ENCODE peak calls at places on chromosomes 6 and 20, in eight cellular contexts. M, J, K, E, G, V, T and W are unnamed samples.

GRCh38 chr6:98947411-98948292 is at the start of gene FBXL4:
- DNase-seq in E (peak; percentile 90), K (peak; percentile 91), M (peak; percentile 46), V (peak; percentile 91), G (peak; percentile 90), J (peak; percentile 96), T (peak; percentile 64), W (peak; percentile 34)

GRCh38 chr6:83574783-83575182 is 62.4 kb downstream of the PRSS35 start:
- DNase-seq in T (no peak), M (no peak), K (no peak), G (no peak), V (no peak), J (no peak), E (no peak), W (no peak)

GRCh38 chr6:150336708-150337107 is 32.1 kb upstream of the IYD start:
- DNase-seq in T (no peak), M (no peak), G (no peak), J (no peak), K (no peak), V (no peak), E (no peak), W (no peak)

GRCh38 chr6:26232950-26233607 is 131.9 kb upstream of the BTN3A2 start:
- DNase-seq in M (no peak), T (no peak), E (no peak), J (peak; percentile 85), G (no peak), K (no peak), V (no peak), W (no peak)

GRCh38 chr6:155528982-155529453 is 73.4 kb upstream of the NOX3 start:
- DNase-seq in V (no peak), G (no peak), M (no peak), J (no peak), T (no peak), E (peak; percentile 93), K (no peak), W (peak; percentile 53)

GRCh38 chr20:47380481-47380880 is 24.0 kb upstream of the ZMYND8 start:
- DNase-seq in J (no peak), V (no peak), G (no peak), T (no peak), K (no peak), E (no peak), M (no peak), W (no peak)

GRCh38 chr20:891121-892080 is 24.7 kb downstream of the ANGPT4 start:
- DNase-seq in M (no peak), V (no peak), E (no peak), J (peak; percentile 52), K (no peak), T (no peak), G (no peak), W (no peak)

GRCh38 chr6:139539852-139540251 is 165.4 kb upstream of the CITED2 start:
- DNase-seq in T (no peak), J (no peak), E (peak; percentile 97), G (no peak), V (peak; percentile 69), K (no peak), M (no peak), W (peak; percentile 95)

GRCh38 chr6:3782876-3783832 is 31.6 kb upstream of the PXDC1 start:
- DNase-seq in V (no peak), E (no peak), M (no peak), G (no peak), T (no peak), K (no peak), J (no peak), W (peak; percentile 44)

GRCh38 chr20:10447028-10447427 is 11.9 kb downstream of the SLX4IP start:
- DNase-seq in K (peak; percentile 65), M (no peak), V (no peak), J (no peak), E (peak; percentile 70), T (no peak), G (no peak), W (peak; percentile 42)

DNA sequence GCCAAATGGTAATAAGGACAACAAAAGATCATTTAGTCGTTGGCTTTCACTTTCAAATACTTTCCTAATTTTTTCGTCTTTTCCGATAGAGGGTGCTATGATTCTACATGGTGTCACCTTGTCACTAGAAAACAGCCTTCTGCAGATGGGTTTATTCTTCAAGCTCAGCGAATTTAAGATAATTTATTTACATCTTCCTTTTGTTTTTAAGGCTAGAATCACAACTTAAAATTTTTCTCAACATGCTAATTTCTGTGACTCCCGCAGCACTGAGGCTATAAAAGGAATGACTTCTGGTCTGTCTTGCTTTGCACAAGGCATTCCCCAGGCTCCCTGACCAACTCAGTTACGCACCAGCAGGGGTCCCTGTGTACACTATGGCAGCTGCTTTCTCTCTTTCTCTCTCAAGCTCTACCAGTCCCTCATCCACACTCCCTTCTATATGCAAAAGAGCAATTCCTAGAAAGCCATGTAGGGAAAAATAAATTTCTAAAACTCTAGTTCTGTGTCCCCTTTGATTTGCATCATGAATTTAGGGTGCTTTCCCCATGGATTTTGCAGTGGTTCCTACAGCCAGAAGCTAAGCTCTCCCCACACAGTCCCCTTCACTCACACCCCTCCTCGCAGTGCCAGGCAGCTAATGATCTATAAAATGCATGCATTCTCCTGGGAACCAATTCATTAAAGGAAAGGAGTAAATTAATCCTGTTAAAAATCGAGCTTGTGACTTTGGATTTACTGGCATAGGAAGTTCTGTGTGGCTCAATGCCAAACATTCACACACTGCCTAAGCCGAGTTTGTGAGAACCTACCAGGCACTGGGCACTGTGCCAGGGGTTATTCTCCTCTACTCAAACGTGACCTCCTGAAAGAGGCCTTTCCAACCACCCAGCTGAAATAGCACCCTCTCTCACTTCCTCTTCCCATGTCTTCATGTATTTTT is 74.5 kb downstream of the DCDC2 start:
- DNase-seq in T (peak; percentile 55), M (no peak), K (peak; percentile 82), E (peak; percentile 86), G (peak; percentile 91), J (no peak), V (peak; percentile 76), W (no peak)
- H3K4me3 ChIP-seq in T (no peak overlapping the region), M (no peak overlapping the region), K (no peak overlapping the region), E (peak overlapping the region; percentile 56), G (no peak overlapping the region), J (no peak overlapping the region), V (peak overlapping the region; percentile 26), W (no peak overlapping the region)

DNA sequence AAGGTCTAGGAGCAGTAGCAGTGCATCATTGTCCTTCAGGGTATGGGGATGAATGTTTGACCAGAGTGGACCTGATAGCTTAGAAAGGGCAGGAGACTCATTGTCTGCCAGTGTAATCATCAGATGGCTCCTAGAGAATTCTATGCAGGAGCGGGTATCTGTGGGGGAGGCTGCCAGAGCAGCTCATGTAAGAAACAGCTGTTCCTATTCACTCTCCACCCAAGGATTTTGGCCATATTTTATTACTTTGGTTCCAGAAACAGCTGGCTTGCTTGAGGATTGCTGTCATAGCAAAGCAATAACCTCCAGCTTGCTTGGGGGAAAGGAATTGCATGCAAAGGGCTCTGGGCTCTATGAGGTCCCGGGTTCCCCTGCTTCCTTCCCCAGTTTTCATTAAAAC is 44.1 kb downstream of the RALY start:
- DNase-seq in K (no peak), J (no peak), G (no peak), T (no peak), V (no peak), E (peak; percentile 58), M (no peak), W (peak; percentile 68)
- H3K27ac ChIP-seq in K (peak overlapping the region; percentile 22), J (no peak overlapping the region), G (no peak overlapping the region), T (no peak overlapping the region), V (no peak overlapping the region), E (peak overlapping the region; percentile 53), M (no peak overlapping the region), W (peak overlapping the region; percentile 79)

DNA sequence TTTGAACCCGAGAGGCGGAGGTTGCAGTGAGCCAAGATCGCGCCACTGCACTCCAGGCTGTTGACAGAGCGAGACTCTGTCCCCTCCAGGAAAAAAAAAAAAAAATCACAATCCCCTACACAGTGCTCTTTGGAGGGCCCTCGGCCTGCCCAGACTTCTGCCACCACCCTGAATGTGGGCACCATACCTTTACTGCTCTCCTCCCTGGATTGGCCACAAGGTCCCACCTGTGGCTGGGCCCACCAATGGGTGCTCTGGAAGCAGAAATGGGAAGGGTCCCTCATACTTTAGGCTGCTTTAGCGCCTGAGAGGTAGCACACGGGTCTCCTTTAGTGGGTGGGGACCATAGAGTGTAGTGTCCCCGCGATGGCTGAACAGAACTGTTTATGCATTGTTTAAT is 50.3 kb upstream of the IPCEF1 start:
- DNase-seq in T (no peak), J (no peak), E (no peak), K (no peak), V (no peak), M (no peak), G (no peak), W (no peak)
- H3K9me3 ChIP-seq in T (no peaks in the 10 kb centered on the region), J (no peaks in the 10 kb centered on the region), E (no peaks in the 10 kb centered on the region), K (no peaks in the 10 kb centered on the region), V (no peaks in the 10 kb centered on the region), M (no peaks in the 10 kb centered on the region), G (no peaks in the 10 kb centered on the region), W (no peaks in the 10 kb centered on the region)

GRCh38 chr6:47197672-47198640 is 111.7 kb downstream of the TNFRSF21 start:
- DNase-seq in V (no peak), T (no peak), G (no peak), M (no peak), E (no peak), K (no peak), J (no peak), W (no peak)
- H3K4me3 ChIP-seq in V (peak overlapping the region; percentile 7), T (no peak overlapping the region), G (no peak overlapping the region), M (no peak overlapping the region), E (peak overlapping the region; percentile 25), K (no peak overlapping the region), J (no peak overlapping the region), W (peak overlapping the region; percentile 34)

GRCh38 chr20:2305946-2306345 is 10.1 kb downstream of the TGM3 start:
- DNase-seq in K (peak; percentile 82), M (no peak), G (no peak), V (no peak), J (no peak), T (no peak), E (no peak), W (no peak)
- H3K27ac ChIP-seq in K (peak overlapping the region; percentile 50), M (no peak overlapping the region), G (no peak overlapping the region), V (no peak overlapping the region), J (no peak overlapping the region), T (no peak overlapping the region), E (no peak overlapping the region), W (no peak overlapping the region)

GRCh38 chr6:31740397-31741223 is 805 bp downstream of the MSH5 start:
- DNase-seq in T (no peak), G (no peak), V (peak; percentile 72), J (peak; percentile 92), K (no peak), E (peak; percentile 66), M (no peak), W (no peak)

GRCh38 chr6:31739639-31740396 is at the start of gene MSH5:
- DNase-seq in G (peak; percentile 99), V (peak; percentile 98), J (peak; percentile 98), M (peak; percentile 90), T (peak; percentile 99), K (peak; percentile 99), E (peak; percentile 100), W (peak; percentile 98)

GRCh38 chr6:31741815-31742214 is 2.0 kb downstream of the MSH5 start:
- DNase-seq in E (no peak), G (no peak), K (no peak), V (no peak), J (no peak), T (no peak), M (no peak), W (no peak)

GRCh38 chr6:31744422-31744821 is 4.6 kb downstream of the MSH5 start:
- DNase-seq in K (no peak), J (no peak), V (no peak), T (no peak), M (no peak), E (no peak), G (no peak), W (no peak)

GRCh38 chr6:31742894-31743293 is 3.1 kb downstream of the MSH5 start:
- DNase-seq in K (no peak), J (no peak), M (no peak), V (no peak), E (no peak), G (no peak), T (no peak), W (no peak)
- H3K9me3 ChIP-seq in K (no peaks in the 10 kb centered on the region), J (no peaks in the 10 kb centered on the region), M (no peaks in the 10 kb centered on the region), V (no peaks in the 10 kb centered on the region), E (no peaks in the 10 kb centered on the region), G (no peaks in the 10 kb centered on the region), T (no peaks in the 10 kb centered on the region), W (no peaks in the 10 kb centered on the region)